ENCODE peak calls at places on chromosomes 7 and 10, in seven cellular contexts. J is nephron progenitor cell; M is CD8-positive, alpha-beta T cell; U is spleen; K is left ventricle myocardium inferior; R is SW 1271; V is fibroblast of gingiva. G is an unnamed sample.
A peak's percentile ranks its signal among the peaks of the same experiment; 100 is the strongest.

GRCh38 chr10:76973515-76974289 is 663.9 kb downstream of the KCNMA1 start:
- DNase-seq in J (no peak), M (no peak), U (no peak), K (no peak), R (no peak), V (peak; percentile 42), G (no peak)

GRCh38 chr7:5646846-5647245 is 134.6 kb downstream of the RNF216 start:
- DNase-seq in J (no peak), M (no peak), U (no peak), K (no peak), R (no peak), V (peak; percentile 89), G (no peak)

GRCh38 chr10:33524966-33525365 is 190.5 kb upstream of the NRP1 start:
- DNase-seq in J (no peak), M (no peak), U (no peak), K (no peak), R (no peak), V (peak; percentile 66), G (no peak)

GRCh38 chr7:48786951-48787350 is 137.4 kb upstream of the CDC14C start:
- DNase-seq in J (no peak), M (no peak), U (no peak), K (no peak), R (no peak), V (no peak), G (peak; percentile 87)

GRCh38 chr10:117134084-117135025 is 3.7 kb downstream of the VAX1 start:
- DNase-seq in J (peak; percentile 56), M (no peak), U (no peak), K (no peak), R (no peak), V (no peak), G (no peak)

GRCh38 chr10:70132098-70133029 is at the start of gene AIFM2:
- DNase-seq in J (peak; percentile 76), M (peak; percentile 73), U (peak; percentile 89), K (peak; percentile 83), R (no peak), V (peak; percentile 83), G (peak; percentile 25)

GRCh38 chr10:63150745-63151144 is 17.6 kb downstream of the NRBF2 start:
- DNase-seq in J (no peak), M (no peak), U (no peak), K (no peak), R (no peak), V (no peak), G (no peak)

GRCh38 chr7:32215697-32216096 is 145.5 kb upstream of the PDE1C start:
- DNase-seq in J (no peak), M (no peak), U (no peak), K (no peak), R (no peak), V (no peak), G (no peak)

GRCh38 chr7:74709880-74710671 is 52.6 kb downstream of the GTF2I start:
- DNase-seq in J (no peak), M (no peak), U (no peak), K (no peak), R (no peak), V (no peak), G (no peak)

GRCh38 chr7:42832672-42833071 is 79.2 kb downstream of the C7orf25 start:
- DNase-seq in J (no peak), M (no peak), U (no peak), K (no peak), R (no peak), V (no peak), G (no peak)

GRCh38 chr10:4868357-4868657 is 42.3 kb downstream of the AKR1E2 start:
- DNase-seq in J (no peak), M (no peak), U (no peak), K (no peak), R (no peak), V (no peak), G (no peak)

GRCh38 chr10:5488272-5489161 is 10.9 kb downstream of the CALML5 start:
- DNase-seq in J (no peak), M (no peak), U (peak; percentile 56), K (no peak), R (no peak), V (no peak), G (no peak)

GRCh38 chr10:69681436-69681835 is 51.4 kb downstream of the FAM241B start:
- DNase-seq in J (no peak), M (no peak), U (peak; percentile 60), K (no peak), R (no peak), V (no peak), G (no peak)

GRCh38 chr10:30529373-30529998 is 95.5 kb downstream of the MAP3K8 start:
- DNase-seq in J (no peak), M (peak; percentile 86), U (peak; percentile 96), K (peak; percentile 70), R (no peak), V (no peak), G (no peak)

GRCh38 chr7:39421661-39422060 is 144.5 kb upstream of the YAE1 start:
- DNase-seq in J (no peak), M (no peak), U (no peak), K (no peak), R (no peak), V (no peak), G (no peak)

GRCh38 chr10:69636626-69637550 is 6.8 kb downstream of the FAM241B start:
- DNase-seq in J (no peak), M (peak; percentile 60), U (peak; percentile 71), K (no peak), R (no peak), V (no peak), G (peak; percentile 80)

GRCh38 chr7:30206466-30206865 is 71.7 kb downstream of the MTURN start:
- DNase-seq in J (no peak), M (no peak), U (no peak), K (no peak), R (no peak), V (no peak), G (peak; percentile 91)

GRCh38 chr7:87000344-87000743 is 59.1 kb downstream of the ELAPOR2 start:
- DNase-seq in J (no peak), M (no peak), U (no peak), K (no peak), R (no peak), V (peak; percentile 8), G (peak; percentile 83)

GRCh38 chr7:21927693-21928092 is 18.0 kb downstream of the CDCA7L start:
- DNase-seq in J (no peak), M (no peak), U (no peak), K (no peak), R (no peak), V (no peak), G (no peak)

GRCh38 chr10:70493660-70494234 is 15.2 kb downstream of the PALD1 start:
- DNase-seq in J (peak; percentile 65), M (no peak), U (peak; percentile 88), K (no peak), R (no peak), V (no peak), G (no peak)

GRCh38 chr7:150003304-150003810 is 129.6 kb downstream of the ATP6V0E2 start:
- DNase-seq in J (no peak), M (no peak), U (no peak), K (no peak), R (no peak), V (peak; percentile 1), G (no peak)

GRCh38 chr10:67607472-67607871 is 88.5 kb downstream of the CTNNA3 start:
- DNase-seq in J (no peak), M (no peak), U (no peak), K (no peak), R (no peak), V (no peak), G (no peak)

GRCh38 chr7:121054925-121055324 is 66.4 kb downstream of the CPED1 start:
- DNase-seq in J (no peak), M (no peak), U (no peak), K (no peak), R (no peak), V (no peak), G (no peak)

GRCh38 chr10:59839576-59839975 is 66.8 kb downstream of the CCDC6 start:
- DNase-seq in J (no peak), M (no peak), U (no peak), K (no peak), R (no peak), V (peak; percentile 32), G (no peak)

GRCh38 chr7:35253680-35254495 is at the start of gene TBX20:
- DNase-seq in J (peak; percentile 76), M (no peak), U (peak; percentile 74), K (peak; percentile 86), R (peak; percentile 33), V (no peak), G (no peak)

GRCh38 chr7:16933296-16934248 is 51.8 kb upstream of the AGR3 start:
- DNase-seq in J (no peak), M (no peak), U (no peak), K (no peak), R (no peak), V (no peak), G (no peak)

GRCh38 chr10:76433161-76434005 is 1002.0 kb downstream of the LRMDA start:
- DNase-seq in J (no peak), M (no peak), U (no peak), K (peak; percentile 72), R (no peak), V (no peak), G (no peak)

GRCh38 chr10:52883996-52884871 is 111.7 kb upstream of the MBL2 start:
- DNase-seq in J (peak; percentile 56), M (no peak), U (no peak), K (no peak), R (no peak), V (no peak), G (peak; percentile 40)

GRCh38 chr7:22039696-22040095 is 94.0 kb upstream of the CDCA7L start:
- DNase-seq in J (no peak), M (no peak), U (no peak), K (no peak), R (no peak), V (no peak), G (no peak)

GRCh38 chr7:157903715-157904114 is 566.9 kb downstream of the DNAJB6 start:
- DNase-seq in J (no peak), M (no peak), U (no peak), K (no peak), R (no peak), V (no peak), G (no peak)

GRCh38 chr7:101125989-101126650 is 784 bp upstream of the SERPINE1 start:
- DNase-seq in J (no peak), M (no peak), U (no peak), K (peak; percentile 78), R (no peak), V (peak; percentile 59), G (no peak)

G was measured in G401.